ENCODE peak calls at places on chromosome 19, in eight cellular contexts. One of them, this sample, is unnamed.

GRCh38 chr19:10320602-10321416 is 5.0 kb upstream of the FDX2 start:
- DNase-seq in heart right ventricle: no peak
- DNase-seq in occipital lobe: no peak
- DNase-seq in lower leg skin: no peak
- DNase-seq in stimulated activated CD4-positive, alpha-beta T cell treated with anti-CD3 and anti-CD28 coated beads, Interleukin-4, amount 100 ng/mL, for 24 hours: no peak
- DNase-seq in adrenal gland: no peak
- DNase-seq in spleen: no peak
- DNase-seq in SJSA1: no peak
- DNase-seq in this sample: no peak

GRCh38 chr19:34428549-34429285 is 536 bp downstream of the UBA2 start:
- DNase-seq in heart right ventricle: peak; percentile 51
- DNase-seq in occipital lobe: peak; percentile 63
- DNase-seq in lower leg skin: peak; percentile 84
- DNase-seq in stimulated activated CD4-positive, alpha-beta T cell treated with anti-CD3 and anti-CD28 coated beads, Interleukin-4, amount 100 ng/mL, for 24 hours: peak; percentile 29
- DNase-seq in adrenal gland: peak; percentile 68
- DNase-seq in spleen: no peak
- DNase-seq in SJSA1: peak; percentile 47
- DNase-seq in this sample: no peak

GRCh38 chr19:55640043-55640576 is 692 bp upstream of the ZNF580 start:
- DNase-seq in heart right ventricle: peak; percentile 71
- DNase-seq in occipital lobe: no peak
- DNase-seq in lower leg skin: no peak
- DNase-seq in stimulated activated CD4-positive, alpha-beta T cell treated with anti-CD3 and anti-CD28 coated beads, Interleukin-4, amount 100 ng/mL, for 24 hours: peak; percentile 73
- DNase-seq in adrenal gland: peak; percentile 82
- DNase-seq in spleen: peak; percentile 94
- DNase-seq in SJSA1: no peak
- DNase-seq in this sample: no peak

GRCh38 chr19:23283925-23284324 is 33.7 kb upstream of the ZNF724 start:
- DNase-seq in heart right ventricle: peak; percentile 29
- DNase-seq in occipital lobe: no peak
- DNase-seq in lower leg skin: peak; percentile 87
- DNase-seq in stimulated activated CD4-positive, alpha-beta T cell treated with anti-CD3 and anti-CD28 coated beads, Interleukin-4, amount 100 ng/mL, for 24 hours: peak; percentile 66
- DNase-seq in adrenal gland: peak; percentile 57
- DNase-seq in spleen: no peak
- DNase-seq in SJSA1: no peak
- DNase-seq in this sample: no peak

GRCh38 chr19:2552859-2553258 is 76.9 kb downstream of the GADD45B start:
- DNase-seq in heart right ventricle: no peak
- DNase-seq in occipital lobe: no peak
- DNase-seq in lower leg skin: no peak
- DNase-seq in stimulated activated CD4-positive, alpha-beta T cell treated with anti-CD3 and anti-CD28 coated beads, Interleukin-4, amount 100 ng/mL, for 24 hours: peak; percentile 67
- DNase-seq in adrenal gland: peak; percentile 42
- DNase-seq in spleen: peak; percentile 41
- DNase-seq in SJSA1: peak; percentile 47
- DNase-seq in this sample: no peak

GRCh38 chr19:40521276-40521675 is 54.5 kb downstream of the SPTBN4 start:
- DNase-seq in heart right ventricle: no peak
- DNase-seq in occipital lobe: no peak
- DNase-seq in lower leg skin: no peak
- DNase-seq in stimulated activated CD4-positive, alpha-beta T cell treated with anti-CD3 and anti-CD28 coated beads, Interleukin-4, amount 100 ng/mL, for 24 hours: no peak
- DNase-seq in adrenal gland: no peak
- DNase-seq in spleen: no peak
- DNase-seq in SJSA1: no peak
- DNase-seq in this sample: no peak

GRCh38 chr19:33055718-33056117 is 9.0 kb downstream of the RHPN2 start:
- DNase-seq in heart right ventricle: no peak
- DNase-seq in occipital lobe: no peak
- DNase-seq in lower leg skin: no peak
- DNase-seq in stimulated activated CD4-positive, alpha-beta T cell treated with anti-CD3 and anti-CD28 coated beads, Interleukin-4, amount 100 ng/mL, for 24 hours: no peak
- DNase-seq in adrenal gland: no peak
- DNase-seq in spleen: no peak
- DNase-seq in SJSA1: peak; percentile 71
- DNase-seq in this sample: no peak

GRCh38 chr19:11964858-11965645 is at the start of gene ZNF763:
- DNase-seq in heart right ventricle: peak; percentile 92
- DNase-seq in occipital lobe: peak; percentile 80
- DNase-seq in lower leg skin: peak; percentile 99
- DNase-seq in stimulated activated CD4-positive, alpha-beta T cell treated with anti-CD3 and anti-CD28 coated beads, Interleukin-4, amount 100 ng/mL, for 24 hours: peak; percentile 91
- DNase-seq in adrenal gland: peak; percentile 96
- DNase-seq in spleen: peak; percentile 98
- DNase-seq in SJSA1: no peak
- DNase-seq in this sample: no peak

GRCh38 chr19:6996810-6997209 is 24.4 kb downstream of the MBD3L2B start:
- DNase-seq in heart right ventricle: no peak
- DNase-seq in occipital lobe: no peak
- DNase-seq in lower leg skin: no peak
- DNase-seq in stimulated activated CD4-positive, alpha-beta T cell treated with anti-CD3 and anti-CD28 coated beads, Interleukin-4, amount 100 ng/mL, for 24 hours: no peak
- DNase-seq in adrenal gland: no peak
- DNase-seq in spleen: no peak
- DNase-seq in SJSA1: no peak
- DNase-seq in this sample: no peak

GRCh38 chr19:53130506-53130905 is 2.2 kb downstream of the ZNF415 start:
- DNase-seq in heart right ventricle: no peak
- DNase-seq in occipital lobe: no peak
- DNase-seq in lower leg skin: no peak
- DNase-seq in stimulated activated CD4-positive, alpha-beta T cell treated with anti-CD3 and anti-CD28 coated beads, Interleukin-4, amount 100 ng/mL, for 24 hours: no peak
- DNase-seq in adrenal gland: peak; percentile 83
- DNase-seq in spleen: no peak
- DNase-seq in SJSA1: no peak
- DNase-seq in this sample: no peak

This sample was measured in skeletal muscle cell.